ENCODE peak calls at places on chromosomes 12 and 14, in four cellular contexts. U, Y, N and X are unnamed samples.
A peak's percentile ranks its signal among the peaks of the same experiment; 100 is the strongest.

GRCh38 chr12:89073027-89073398 is 279.3 kb downstream of the DUSP6 start:
- DNase-seq in U (no peak), Y (peak; percentile 27), N (no peak), X (no peak)

GRCh38 chr12:121522962-121523361 is 57.9 kb downstream of the KDM2B start:
- DNase-seq in U (no peak), Y (peak; percentile 17), N (peak; percentile 70), X (no peak)

GRCh38 chr14:93717968-93718320 is 70.3 kb downstream of the PRIMA1 start:
- DNase-seq in U (no peak), Y (no peak), N (no peak), X (no peak)

GRCh38 chr14:89351364-89351957 is 65.6 kb downstream of the FOXN3 start:
- DNase-seq in U (peak; percentile 76), Y (peak; percentile 62), N (no peak), X (no peak)

GRCh38 chr14:93893550-93894329 is 33.4 kb upstream of the FAM181A start:
- DNase-seq in U (no peak), Y (no peak), N (no peak), X (no peak)

GRCh38 chr12:131676544-131676943 is 34.3 kb upstream of the SFSWAP start:
- DNase-seq in U (no peak), Y (no peak), N (no peak), X (no peak)

GRCh38 chr12:70609739-70610491 is 27.3 kb downstream of the PTPRB start:
- DNase-seq in U (peak; percentile 48), Y (peak; percentile 53), N (peak; percentile 78), X (peak; percentile 61)

GRCh38 chr14:52068741-52069616 is at the start of gene NID2:
- DNase-seq in U (peak; percentile 51), Y (peak; percentile 98), N (peak; percentile 92), X (peak; percentile 91)

GRCh38 chr12:62716866-62717477 is 218.0 kb downstream of the PPM1H start:
- DNase-seq in U (no peak), Y (no peak), N (no peak), X (no peak)

GRCh38 chr14:105491366-105492006 is 440 bp downstream of the TEDC1 start:
- DNase-seq in U (peak; percentile 76), Y (peak; percentile 32), N (peak; percentile 89), X (peak; percentile 67)

GRCh38 chr14:31000629-31001338 is 24.7 kb upstream of the AP4S1 start:
- DNase-seq in U (no peak), Y (peak; percentile 4), N (no peak), X (no peak)

GRCh38 chr14:81464253-81465001 is 64.3 kb upstream of the STON2 start:
- DNase-seq in U (no peak), Y (peak; percentile 66), N (no peak), X (no peak)

GRCh38 chr12:79692249-79692619 is 1.5 kb upstream of the PAWR start:
- DNase-seq in U (no peak), Y (no peak), N (no peak), X (no peak)

GRCh38 chr14:35818346-35819115 is 7.6 kb upstream of the BRMS1L start:
- DNase-seq in U (no peak), Y (peak; percentile 61), N (no peak), X (no peak)

GRCh38 chr12:107415834-107416233 is 269.8 kb upstream of the PWP1 start:
- DNase-seq in U (no peak), Y (no peak), N (no peak), X (no peak)

GRCh38 chr12:96236221-96236822 is 42.1 kb downstream of the ELK3 start:
- DNase-seq in U (no peak), Y (peak; percentile 87), N (no peak), X (peak; percentile 50)

GRCh38 chr14:71320734-71321555 is 413.7 kb downstream of the PCNX1 start:
- DNase-seq in U (peak; percentile 73), Y (peak; percentile 77), N (peak; percentile 85), X (peak; percentile 57)

GRCh38 chr14:39232554-39233415 is 930 bp upstream of the MIA2 start:
- DNase-seq in U (no peak), Y (peak; percentile 92), N (no peak), X (no peak)

GRCh38 chr12:115941362-115941761 is 336.1 kb downstream of the MED13L start:
- DNase-seq in U (no peak), Y (peak; percentile 31), N (no peak), X (no peak)

GRCh38 chr12:104519190-104519857 is 62.6 kb downstream of the CHST11 start:
- DNase-seq in U (no peak), Y (no peak), N (no peak), X (no peak)

GRCh38 chr12:67534671-67535070 is 113.9 kb upstream of the DYRK2 start:
- DNase-seq in U (no peak), Y (peak; percentile 91), N (no peak), X (peak; percentile 17)

GRCh38 chr14:100048786-100049185 is 16.4 kb upstream of the EVL start:
- DNase-seq in U (no peak), Y (no peak), N (no peak), X (no peak)

GRCh38 chr12:92191061-92191460 is 45.4 kb upstream of the BTG1 start:
- DNase-seq in U (no peak), Y (peak; percentile 36), N (no peak), X (no peak)

GRCh38 chr14:94407906-94408305 is 19.5 kb upstream of the SERPINA1 start:
- DNase-seq in U (no peak), Y (no peak), N (no peak), X (no peak)

GRCh38 chr14:101005447-101005846 is 101.9 kb upstream of the RTL1 start:
- DNase-seq in U (no peak), Y (no peak), N (peak; percentile 79), X (peak; percentile 52)

GRCh38 chr14:32358781-32359180 is 29.7 kb downstream of the AKAP6 start:
- DNase-seq in U (no peak), Y (no peak), N (no peak), X (no peak)

GRCh38 chr12:27290501-27291168 is 42.0 kb upstream of the BMAL2 start:
- DNase-seq in U (no peak), Y (no peak), N (no peak), X (no peak)

GRCh38 chr14:95463173-95463901 is 53.1 kb downstream of the SYNE3 start:
- DNase-seq in U (peak; percentile 62), Y (no peak), N (no peak), X (no peak)

GRCh38 chr12:71157601-71158233 is at the start of gene TSPAN8:
- DNase-seq in U (peak; percentile 66), Y (no peak), N (no peak), X (no peak)

GRCh38 chr14:98819132-98819866 is 452.7 kb downstream of the BCL11B start:
- DNase-seq in U (no peak), Y (no peak), N (no peak), X (no peak)

GRCh38 chr14:21069388-21070082 is 569 bp upstream of the ARHGEF40 start:
- DNase-seq in U (no peak), Y (peak; percentile 71), N (peak; percentile 73), X (peak; percentile 61)

GRCh38 chr12:93853698-93854478 is 176.7 kb downstream of the CRADD start:
- DNase-seq in U (no peak), Y (peak; percentile 25), N (no peak), X (no peak)

DNA sequence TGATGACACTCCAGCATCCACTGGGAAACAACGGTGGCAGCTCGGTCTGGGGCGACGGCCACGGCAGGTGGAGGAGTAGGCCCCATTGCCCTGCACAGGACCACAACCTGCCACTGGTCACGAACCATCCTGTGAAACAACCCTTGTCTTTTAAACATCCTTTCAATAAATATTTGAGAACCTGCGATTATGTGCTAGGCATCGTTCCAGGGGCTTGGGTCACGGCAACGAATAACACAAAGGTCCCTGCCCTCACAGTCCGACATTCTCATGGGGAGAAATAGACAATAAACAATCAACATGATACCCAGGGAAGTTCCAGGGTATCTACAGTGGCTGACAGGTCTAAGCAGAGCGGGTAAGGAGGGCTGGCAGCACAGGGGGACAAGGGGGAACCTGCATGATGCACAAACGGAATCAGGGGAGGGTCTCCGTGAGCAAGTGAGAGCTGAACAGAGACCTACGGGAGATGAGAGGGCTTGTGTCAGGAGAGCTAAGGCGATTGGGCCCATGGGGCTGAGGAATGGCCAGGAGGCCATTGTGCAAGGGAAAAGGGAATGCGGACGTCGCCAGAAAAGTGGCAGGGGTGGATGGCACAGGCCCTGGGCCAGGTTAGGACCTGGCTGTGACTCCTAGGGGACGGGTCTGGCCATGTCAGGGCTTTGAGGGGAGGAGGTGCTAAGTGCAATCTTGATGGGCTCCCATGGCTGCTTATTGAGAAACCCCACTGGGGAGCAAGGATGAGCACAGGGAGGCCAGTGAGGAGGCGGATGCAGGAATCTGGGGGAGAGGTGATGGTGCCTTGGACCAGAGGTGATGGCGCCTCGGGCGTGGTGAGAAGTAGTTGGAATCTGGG is 9.7 kb downstream of the SCARB1 start:
- DNase-seq in U (no peak), Y (no peak), N (no peak), X (no peak)
- H3K4me1 ChIP-seq in U (peaks cover 11% of the 10 kb centered on the region), Y (peaks cover 26% of the 10 kb centered on the region), N (peaks cover 43% of the 10 kb centered on the region), X (peaks cover 51% of the 10 kb centered on the region)

DNA sequence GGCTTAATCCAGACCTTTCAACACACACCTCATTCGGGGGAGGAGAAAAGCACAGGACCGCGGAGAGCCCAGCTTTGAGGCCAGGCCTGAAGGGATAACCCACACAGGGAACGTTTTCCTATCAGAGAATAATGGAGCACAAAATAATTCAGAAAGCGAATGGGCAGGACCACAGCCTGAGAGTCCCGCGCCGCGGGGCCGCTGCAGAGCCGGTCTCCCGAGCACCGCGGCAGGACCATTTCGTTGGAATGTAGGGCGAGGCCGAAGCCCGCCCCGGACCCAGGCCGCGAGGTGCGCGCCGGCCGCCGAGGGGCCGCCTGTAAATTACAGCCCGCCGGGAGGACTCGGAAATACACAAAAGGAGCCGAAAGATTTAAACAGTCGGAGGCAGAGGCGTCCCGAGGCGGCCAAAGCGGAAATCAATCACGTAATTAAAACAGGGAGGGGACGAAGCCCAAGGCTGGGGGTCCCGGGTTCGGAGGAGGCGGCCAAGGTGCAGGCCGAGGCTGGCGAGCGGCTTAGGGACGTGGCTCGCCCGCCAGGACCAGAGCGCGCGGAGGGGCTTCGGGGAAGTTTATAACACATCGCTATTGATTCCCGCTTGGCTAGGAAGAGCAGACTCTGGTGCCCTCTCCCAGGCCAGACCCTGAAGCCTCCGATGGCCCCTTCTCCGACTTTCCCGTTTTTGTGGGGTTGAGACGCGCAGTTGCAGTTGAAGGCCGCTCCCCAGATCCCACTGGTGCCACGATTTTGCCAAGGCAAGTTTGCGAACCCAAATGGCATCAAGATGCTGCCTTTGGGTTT is 6.3 kb upstream of the HOXC4 start:
- DNase-seq in U (no peak), Y (no peak), N (no peak), X (no peak)
- H3K27me3 ChIP-seq in U (peaks cover 93% of the 10 kb centered on the region), Y (peaks cover 100% of the 10 kb centered on the region), N (peaks cover 59% of the 10 kb centered on the region), X (peaks cover 98% of the 10 kb centered on the region)

GRCh38 chr14:68191567-68192321 is 372.2 kb downstream of the RAD51B start:
- DNase-seq in U (no peak), Y (peak; percentile 37), N (no peak), X (no peak)

GRCh38 chr14:68193970-68194634 is 374.5 kb downstream of the RAD51B start:
- DNase-seq in U (no peak), Y (peak; percentile 72), N (no peak), X (no peak)

GRCh38 chr14:68192935-68193334 is 373.4 kb downstream of the RAD51B start:
- DNase-seq in U (no peak), Y (no peak), N (no peak), X (no peak)

GRCh38 chr14:68188174-68188573 is 368.6 kb downstream of the RAD51B start:
- DNase-seq in U (no peak), Y (no peak), N (no peak), X (no peak)

GRCh38 chr14:68190032-68190431 is 370.5 kb downstream of the RAD51B start:
- DNase-seq in U (no peak), Y (no peak), N (no peak), X (no peak)
- H3K4me1 ChIP-seq in U (peaks cover 6% of the 10 kb centered on the region), Y (no peaks in the 10 kb centered on the region), N (no peaks in the 10 kb centered on the region), X (no peaks in the 10 kb centered on the region)

DNA sequence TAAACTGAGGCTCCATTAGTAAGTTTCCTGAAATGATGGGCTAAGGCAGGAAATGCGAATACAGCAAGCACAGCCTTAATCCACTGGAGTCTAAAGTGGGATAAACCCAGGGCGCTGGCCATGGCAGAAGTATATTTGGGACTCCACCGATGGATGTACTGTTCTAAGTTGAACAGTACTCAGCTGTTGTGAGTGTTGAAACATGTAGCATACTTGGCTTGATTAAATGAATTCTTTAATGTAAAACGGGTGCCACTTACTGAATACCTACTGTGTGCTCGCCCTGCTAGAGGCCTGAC is 1.0 kb downstream of the SSPN start:
- DNase-seq in U (no peak), Y (peak; percentile 44), N (no peak), X (no peak)
- H3K27me3 ChIP-seq in U (peaks cover 10% of the 10 kb centered on the region), Y (peaks cover 69% of the 10 kb centered on the region), N (no peaks in the 10 kb centered on the region), X (no peaks in the 10 kb centered on the region)